ENCODE peak calls at places on chromosome 12, in four cellular contexts. Z is PC-9, Y is pancreas, I is upper lobe of right lung. F is an unnamed sample.
A peak's percentile ranks its signal among the peaks of the same experiment; 100 is the strongest.

GRCh38 chr12:125983094-125983783 is 918.0 kb downstream of the AACS start:
- DNase-seq in Y (peak; percentile 91), I (peak; percentile 74), Z (peak; percentile 85), F (peak; percentile 53)

GRCh38 chr12:117279606-117280005 is 81.8 kb downstream of the NOS1 start:
- DNase-seq in I (no peak), Z (no peak), Y (no peak), F (no peak)

GRCh38 chr12:122082621-122083356 is 4.2 kb downstream of the MLXIP start:
- DNase-seq in Z (no peak), Y (peak; percentile 3), I (peak; percentile 22), F (no peak)

GRCh38 chr12:89476889-89477288 is 47.7 kb downstream of the GALNT4 start:
- DNase-seq in Z (no peak), Y (no peak), I (no peak), F (no peak)

GRCh38 chr12:58927112-58927511 is 6.8 kb upstream of the LRIG3 start:
- DNase-seq in I (no peak), Z (no peak), Y (no peak), F (no peak)

GRCh38 chr12:52041695-52042123 is 9.5 kb upstream of the NR4A1 start:
- DNase-seq in Z (no peak), Y (peak; percentile 70), I (no peak), F (no peak)

GRCh38 chr12:120961604-120962486 is 16.5 kb upstream of the HNF1A start:
- DNase-seq in Z (no peak), Y (no peak), I (no peak), F (no peak)

GRCh38 chr12:30026621-30027234 is 243.0 kb upstream of the TMTC1 start:
- DNase-seq in I (no peak), Y (no peak), Z (peak; percentile 6), F (no peak)

GRCh38 chr12:153080-153746 is 60.7 kb downstream of the SLC6A12 start:
- DNase-seq in Z (peak; percentile 73), I (peak; percentile 84), Y (peak; percentile 64), F (peak; percentile 80)

GRCh38 chr12:118874698-118875548 is 106.4 kb upstream of the SRRM4 start:
- DNase-seq in Z (no peak), Y (no peak), I (no peak), F (no peak)

GRCh38 chr12:4589941-4590340 is 27.9 kb downstream of the DYRK4 start:
- DNase-seq in Z (no peak), Y (no peak), I (no peak), F (no peak)

GRCh38 chr12:11696084-11696483 is 46.6 kb downstream of the ETV6 start:
- DNase-seq in Y (no peak), Z (no peak), I (no peak), F (no peak)

GRCh38 chr12:91326043-91327027 is 143.7 kb upstream of the DCN start:
- DNase-seq in Z (peak; percentile 20), I (no peak), Y (no peak), F (no peak)

GRCh38 chr12:31600252-31600651 is 9.3 kb upstream of the DENND5B start:
- DNase-seq in I (no peak), Z (no peak), Y (no peak), F (no peak)

GRCh38 chr12:114186241-114187002 is 219.5 kb downstream of the TBX5 start:
- DNase-seq in I (no peak), Z (no peak), Y (no peak), F (no peak)

GRCh38 chr12:120652671-120653435 is 12.4 kb downstream of the CABP1 start:
- DNase-seq in I (no peak), Z (no peak), Y (no peak), F (peak; percentile 16)

GRCh38 chr12:121537814-121538698 is 42.8 kb downstream of the KDM2B start:
- DNase-seq in I (peak; percentile 73), Y (no peak), Z (peak; percentile 7), F (peak; percentile 72)

DNA sequence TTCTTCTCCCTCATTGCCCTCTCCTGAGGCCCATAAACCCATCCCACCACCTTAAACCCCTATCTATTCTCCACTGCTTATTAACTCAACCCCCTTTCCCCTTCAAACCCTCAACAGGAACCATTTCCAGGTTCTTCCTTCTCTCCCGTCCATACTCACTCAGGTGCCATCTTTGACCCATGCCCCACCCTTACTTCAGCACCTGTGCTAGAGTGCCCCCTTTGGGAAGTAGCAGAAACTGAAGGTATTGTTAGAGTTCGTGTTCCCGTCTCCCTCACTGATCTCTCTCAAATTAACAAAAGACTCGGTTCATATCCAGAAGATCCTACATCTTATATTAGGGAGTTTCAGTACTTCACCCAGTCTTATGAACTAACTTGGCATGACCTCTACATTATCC is 86.6 kb downstream of the TMTC3 start:
- DNase-seq in Z (no peak), I (no peak), Y (no peak), F (no peak)
- TF ChIP-seq CTCF in Z (no peak), I (no peak), Y (no peak), F (no peak)

DNA sequence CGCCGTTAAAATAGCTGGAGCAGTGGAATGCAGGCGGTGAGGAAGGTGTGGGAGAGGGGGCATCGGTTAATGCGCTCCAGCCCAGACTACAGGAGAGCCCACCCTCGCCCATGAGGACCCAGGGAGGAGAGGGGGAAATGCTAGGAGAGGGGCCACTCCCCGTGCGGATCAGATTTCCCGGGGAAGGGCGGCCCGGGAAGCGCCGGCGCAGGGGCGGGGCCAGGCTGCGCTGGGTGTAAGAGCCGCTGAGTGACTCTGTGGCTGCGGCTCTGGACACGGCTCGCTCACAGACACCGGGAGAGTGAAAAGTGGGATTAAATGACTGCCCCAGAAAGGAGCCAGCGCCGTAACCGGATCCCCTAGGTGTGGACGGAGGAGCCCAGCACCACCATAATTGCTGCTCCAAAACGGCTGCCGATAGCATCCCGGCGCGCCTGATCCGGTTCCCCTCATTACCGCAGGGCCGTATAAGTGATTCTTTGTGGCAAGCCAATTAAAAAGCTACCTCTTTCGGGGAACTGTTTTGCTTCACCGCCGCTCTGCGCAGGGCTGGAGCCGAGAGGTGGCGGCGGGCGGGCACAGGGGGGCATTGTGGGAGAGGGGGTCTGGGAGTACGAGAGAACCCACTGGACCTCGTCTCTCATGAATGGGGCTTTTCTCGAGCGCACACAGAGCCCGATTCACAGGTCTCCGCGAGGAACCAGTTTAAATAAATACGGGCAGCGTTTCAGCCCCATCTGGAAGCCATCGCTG is 2.7 kb downstream of the COL2A1 start:
- DNase-seq in Z (peak; percentile 41), Y (peak; percentile 67), I (no peak), F (no peak)
- H3K27ac ChIP-seq in Z (peak overlapping the region; percentile 48), Y (no peak overlapping the region), I (no peak overlapping the region), F (no peak overlapping the region)

GRCh38 chr12:57853864-57854556 is 7.5 kb upstream of the CTDSP2 start:
- DNase-seq in I (no peak), Y (no peak), Z (no peak), F (no peak)

GRCh38 chr12:57851552-57852186 is 5.1 kb upstream of the CTDSP2 start:
- DNase-seq in Z (no peak), I (no peak), Y (no peak), F (no peak)

GRCh38 chr12:57850924-57851323 is 4.4 kb upstream of the CTDSP2 start:
- DNase-seq in Z (no peak), Y (no peak), I (no peak), F (no peak)

GRCh38 chr12:57852195-57852594 is 5.7 kb upstream of the CTDSP2 start:
- DNase-seq in Y (no peak), Z (no peak), I (no peak), F (no peak)

GRCh38 chr12:57852620-57853509 is 6.3 kb upstream of the CTDSP2 start:
- DNase-seq in Y (no peak), Z (no peak), I (peak; percentile 74), F (peak; percentile 67)
- H3K4me3 ChIP-seq in Y (peak overlapping the region; percentile 39), Z (no peak overlapping the region), I (peak overlapping the region; percentile 55), F (peak overlapping the region; percentile 56)

GRCh38 chr12:48183091-48183875 is at the start of gene CCDC184:
- DNase-seq in I (peak; percentile 76), Y (no peak), Z (no peak), F (peak; percentile 64)
- TF ChIP-seq CTCF in I (peak; percentile 32), Y (no peak), Z (no peak), F (peak; percentile 33)

DNA sequence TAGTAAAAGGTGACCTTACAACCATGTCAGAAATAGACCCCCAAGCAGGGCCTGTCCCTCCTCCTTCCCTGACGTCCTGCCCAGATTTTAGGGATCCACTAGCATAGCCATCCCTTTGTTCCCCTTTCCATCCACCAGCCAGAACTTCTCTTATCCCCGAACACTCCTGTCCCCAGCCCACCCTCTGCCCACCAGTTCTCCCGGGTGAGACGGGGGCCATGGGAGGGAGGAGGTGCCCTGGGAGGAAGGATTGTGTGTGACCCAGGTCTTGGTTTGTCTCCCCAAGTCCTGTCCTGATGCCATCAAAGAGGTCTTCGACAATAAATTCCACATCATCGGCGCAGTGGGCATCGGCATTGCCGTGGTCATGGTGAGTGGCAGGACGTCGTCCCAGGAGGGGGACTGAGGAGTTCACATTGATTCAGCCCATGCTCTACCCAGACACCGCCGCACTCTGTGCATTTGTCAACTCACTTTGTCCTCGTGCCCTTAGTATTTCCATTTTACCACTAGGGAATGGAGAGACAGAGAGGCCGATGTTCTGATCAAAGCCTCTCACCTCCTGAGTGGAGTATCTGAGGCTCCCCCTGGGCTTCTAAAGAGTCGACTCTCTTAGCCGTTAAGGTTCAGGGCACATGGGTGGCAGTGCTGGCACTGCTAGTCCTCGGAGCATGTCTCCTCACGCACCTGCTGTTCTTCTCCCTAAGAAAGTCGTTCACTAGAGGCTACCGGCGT is 35.9 kb downstream of the CD9 start:
- DNase-seq in Y (peak; percentile 25), I (peak; percentile 61), Z (no peak), F (no peak)
- H3K27ac ChIP-seq in Y (peak overlapping the region; percentile 60), I (no peak overlapping the region), Z (no peak overlapping the region), F (peak overlapping the region; percentile 61)

GRCh38 chr12:6950944-6951540 is at the start of gene PTPN6:
- DNase-seq in Y (peak; percentile 65), Z (no peak), I (peak; percentile 91), F (peak; percentile 92)
- H3K4me3 ChIP-seq in Y (peak within 1 kb of the TSS; percentile 38), Z (no peak within 1 kb of the TSS), I (peak within 1 kb of the TSS; percentile 60), F (peak within 1 kb of the TSS; percentile 65)

F was measured in lower lobe of right lung.